ENCODE peak calls at places on chromosomes 12 and 14, in eight cellular contexts. P is neural progenitor cell, J is GM23248, C is OCI-LY7, H is PC-3, U is SK-N-SH, K is hepatocyte, V is HCT116. I is an unnamed sample.

GRCh38 chr12:113222730-113223531 is 1.7 kb downstream of the TPCN1 start:
- DNase-seq in P (no peak), J (peak; percentile 84), C (peak; percentile 61), H (peak; percentile 89), U (no peak), K (peak; percentile 89), V (no peak), I (peak; percentile 40)

GRCh38 chr12:32964981-32965585 is 68.5 kb upstream of the PKP2 start:
- DNase-seq in P (no peak), J (no peak), C (no peak), H (no peak), U (no peak), K (no peak), V (no peak), I (no peak)

GRCh38 chr14:45201908-45202307 is 51.1 kb downstream of the MIS18BP1 start:
- DNase-seq in P (peak; percentile 12), J (peak; percentile 29), C (peak; percentile 55), H (peak; percentile 13), U (peak; percentile 3), K (peak; percentile 12), V (no peak), I (peak; percentile 43)

GRCh38 chr12:40034712-40035111 is 71.2 kb downstream of the SLC2A13 start:
- DNase-seq in P (no peak), J (peak; percentile 23), C (no peak), H (no peak), U (no peak), K (no peak), V (no peak), I (peak; percentile 18)

GRCh38 chr14:54840798-54841197 is 61.8 kb downstream of the GCH1 start:
- DNase-seq in P (no peak), J (no peak), C (no peak), H (no peak), U (no peak), K (no peak), V (no peak), I (no peak)

GRCh38 chr12:60872850-60873713 is 1277.3 kb downstream of the SLC16A7 start:
- DNase-seq in P (no peak), J (no peak), C (no peak), H (no peak), U (no peak), K (no peak), V (no peak), I (no peak)

GRCh38 chr14:61460853-61461611 is 139.7 kb downstream of the PRKCH start:
- DNase-seq in P (no peak), J (peak; percentile 29), C (no peak), H (peak; percentile 82), U (no peak), K (no peak), V (no peak), I (no peak)

GRCh38 chr14:106738075-106738474 is 1211.7 kb downstream of the TMEM121 start:
- DNase-seq in P (no peak), J (no peak), C (peak; percentile 30), H (no peak), U (no peak), K (no peak), V (no peak), I (no peak)

GRCh38 chr12:93957870-93958269 is 190.5 kb upstream of the PLXNC1 start:
- DNase-seq in P (no peak), J (peak; percentile 78), C (no peak), H (no peak), U (no peak), K (no peak), V (no peak), I (no peak)

GRCh38 chr12:116559080-116559329 is 176 bp upstream of the MAP1LC3B2 start:
- DNase-seq in P (no peak), J (no peak), C (peak; percentile 87), H (no peak), U (no peak), K (no peak), V (no peak), I (peak; percentile 19)

GRCh38 chr12:93325855-93326254 is 51.9 kb upstream of the NUDT4 start:
- DNase-seq in P (no peak), J (peak; percentile 95), C (no peak), H (peak; percentile 61), U (no peak), K (peak; percentile 32), V (no peak), I (no peak)

GRCh38 chr14:91060472-91061308 is at the start of gene RPS6KA5:
- DNase-seq in P (peak; percentile 100), J (peak; percentile 100), C (peak; percentile 100), H (peak; percentile 100), U (peak; percentile 92), K (peak; percentile 100), V (peak; percentile 100), I (peak; percentile 100)

GRCh38 chr14:91062600-91062999 is 2.2 kb upstream of the RPS6KA5 start:
- DNase-seq in P (no peak), J (no peak), C (no peak), H (no peak), U (no peak), K (no peak), V (no peak), I (no peak)

GRCh38 chr14:91065266-91065665 is 4.8 kb upstream of the RPS6KA5 start:
- DNase-seq in P (no peak), J (no peak), C (no peak), H (no peak), U (no peak), K (no peak), V (no peak), I (no peak)

GRCh38 chr14:91061309-91061887 is 957 bp upstream of the RPS6KA5 start:
- DNase-seq in P (no peak), J (peak; percentile 32), C (peak; percentile 17), H (peak; percentile 10), U (peak; percentile 27), K (no peak), V (no peak), I (no peak)

GRCh38 chr14:91063119-91063518 is 2.7 kb upstream of the RPS6KA5 start:
- DNase-seq in P (no peak), J (peak; percentile 2), C (peak; percentile 81), H (peak; percentile 18), U (no peak), K (no peak), V (no peak), I (no peak)
- TF ChIP-seq EZH2phosphoT487 in P (no peak), J (no peak), C (no peak), H (no peak), U (no peak), K (no peak), V (no peak), I (no peak)

GRCh38 chr14:94396628-94397210 is 8.3 kb upstream of the SERPINA1 start:
- DNase-seq in P (no peak), J (peak; percentile 48), C (no peak), H (no peak), U (no peak), K (no peak), V (no peak), I (no peak)

GRCh38 chr14:94400454-94400853 is 12.1 kb upstream of the SERPINA1 start:
- DNase-seq in P (no peak), J (no peak), C (no peak), H (no peak), U (no peak), K (no peak), V (no peak), I (no peak)

GRCh38 chr14:94397899-94398479 is 9.6 kb upstream of the SERPINA1 start:
- DNase-seq in P (no peak), J (no peak), C (no peak), H (no peak), U (no peak), K (no peak), V (no peak), I (peak; percentile 36)

GRCh38 chr14:94397279-94397898 is 9.0 kb upstream of the SERPINA1 start:
- DNase-seq in P (no peak), J (no peak), C (no peak), H (no peak), U (no peak), K (no peak), V (no peak), I (peak; percentile 33)

GRCh38 chr14:94398536-94398935 is 10.1 kb upstream of the SERPINA1 start:
- DNase-seq in P (no peak), J (no peak), C (no peak), H (no peak), U (no peak), K (no peak), V (no peak), I (no peak)
- TF ChIP-seq EZH2phosphoT487 in P (no peak), J (no peak), C (no peak), H (no peak), U (no peak), K (no peak), V (no peak), I (no peak)

GRCh38 chr12:66493841-66494240 is 185.0 kb downstream of the GRIP1 start:
- DNase-seq in P (no peak), J (no peak), C (no peak), H (no peak), U (no peak), K (no peak), V (no peak), I (no peak)

GRCh38 chr12:66500094-66500493 is 178.8 kb downstream of the GRIP1 start:
- DNase-seq in P (no peak), J (no peak), C (no peak), H (peak; percentile 61), U (no peak), K (no peak), V (no peak), I (no peak)

GRCh38 chr12:66495709-66496108 is 183.2 kb downstream of the GRIP1 start:
- DNase-seq in P (no peak), J (no peak), C (no peak), H (no peak), U (no peak), K (no peak), V (no peak), I (peak; percentile 36)

GRCh38 chr12:66496595-66496994 is 182.3 kb downstream of the GRIP1 start:
- DNase-seq in P (no peak), J (no peak), C (no peak), H (no peak), U (no peak), K (no peak), V (no peak), I (peak; percentile 53)

GRCh38 chr12:66497000-66497897 is 181.6 kb downstream of the GRIP1 start:
- DNase-seq in P (no peak), J (no peak), C (no peak), H (no peak), U (no peak), K (no peak), V (no peak), I (peak; percentile 79)
- TF ChIP-seq EZH2phosphoT487 in P (no peak), J (no peak), C (no peak), H (no peak), U (no peak), K (no peak), V (no peak), I (no peak)

GRCh38 chr14:32590157-32590556 is 261.1 kb downstream of the AKAP6 start:
- DNase-seq in P (no peak), J (peak; percentile 38), C (no peak), H (no peak), U (no peak), K (no peak), V (no peak), I (no peak)

GRCh38 chr14:32595496-32595895 is 266.4 kb downstream of the AKAP6 start:
- DNase-seq in P (no peak), J (no peak), C (no peak), H (no peak), U (no peak), K (no peak), V (no peak), I (no peak)

GRCh38 chr14:32594766-32595165 is 265.7 kb downstream of the AKAP6 start:
- DNase-seq in P (no peak), J (peak; percentile 87), C (no peak), H (peak; percentile 40), U (no peak), K (no peak), V (no peak), I (no peak)

GRCh38 chr14:32596390-32596789 is 267.3 kb downstream of the AKAP6 start:
- DNase-seq in P (no peak), J (no peak), C (no peak), H (peak; percentile 52), U (no peak), K (no peak), V (no peak), I (no peak)

GRCh38 chr14:32593290-32593942 is 264.3 kb downstream of the AKAP6 start:
- DNase-seq in P (no peak), J (peak; percentile 90), C (no peak), H (peak; percentile 48), U (no peak), K (no peak), V (no peak), I (no peak)
- TF ChIP-seq EZH2phosphoT487 in P (no peak), J (no peak), C (no peak), H (no peak), U (no peak), K (no peak), V (no peak), I (no peak)

I was measured in GM23338.